ENCODE peak calls at places on chromosomes 13 and 19, in ten cellular contexts. V is left ventricle myocardium inferior; K is lower lobe of right lung; U is thoracic aorta; N is CD4-positive, alpha-beta memory T cell; T is pancreas; X is A549; B is sigmoid colon; C is IMR-90; D is Panc1. G is an unnamed sample.

GRCh38 chr19:7372810-7373209 is 24.1 kb downstream of the ARHGEF18 start:
- DNase-seq in V (no peak), K (peak; percentile 17), U (no peak), N (no peak), T (no peak), X (no peak), B (peak; percentile 84), C (no peak), D (no peak), G (no peak)

GRCh38 chr13:20580257-20580656 is 13.3 kb downstream of the IFT88 start:
- DNase-seq in V (no peak), K (no peak), U (no peak), N (no peak), T (no peak), X (no peak), B (no peak), C (no peak), D (no peak), G (no peak)

GRCh38 chr13:20428666-20429644 is 96.7 kb downstream of the CRYL1 start:
- DNase-seq in V (no peak), K (no peak), U (no peak), N (no peak), T (no peak), X (no peak), B (no peak), C (peak; percentile 61), D (no peak), G (no peak)

GRCh38 chr19:18436651-18437478 is 1.1 kb downstream of the ISYNA1 start:
- DNase-seq in V (peak; percentile 82), K (peak; percentile 82), U (no peak), N (peak; percentile 74), T (no peak), X (peak; percentile 91), B (peak; percentile 88), C (peak; percentile 69), D (no peak), G (peak; percentile 77)

GRCh38 chr13:66618702-66619101 is 611.4 kb downstream of the PCDH9 start:
- DNase-seq in V (no peak), K (no peak), U (no peak), N (no peak), T (no peak), X (peak; percentile 36), B (no peak), C (peak; percentile 63), D (no peak), G (no peak)

GRCh38 chr13:24746618-24747247 is 17.2 kb upstream of the RNF17 start:
- DNase-seq in V (no peak), K (no peak), U (no peak), N (no peak), T (no peak), X (peak; percentile 28), B (no peak), C (no peak), D (no peak), G (no peak)

GRCh38 chr13:98239156-98240076 is 62.3 kb upstream of the RNF113B start:
- DNase-seq in V (no peak), K (no peak), U (no peak), N (no peak), T (no peak), X (no peak), B (no peak), C (no peak), D (no peak), G (no peak)

GRCh38 chr19:50414850-50415660 is 3.7 kb upstream of the SPIB start:
- DNase-seq in V (peak; percentile 75), K (peak; percentile 90), U (no peak), N (peak; percentile 60), T (peak; percentile 94), X (peak; percentile 86), B (peak; percentile 86), C (peak; percentile 54), D (no peak), G (peak; percentile 66)

GRCh38 chr13:44764334-44764733 is 188.2 kb upstream of the TSC22D1 start:
- DNase-seq in V (no peak), K (no peak), U (no peak), N (no peak), T (peak; percentile 56), X (no peak), B (no peak), C (no peak), D (no peak), G (no peak)

GRCh38 chr19:30173593-30174356 is 198.4 kb upstream of the ZNF536 start:
- DNase-seq in V (no peak), K (no peak), U (no peak), N (no peak), T (peak; percentile 32), X (no peak), B (no peak), C (no peak), D (no peak), G (no peak)

GRCh38 chr13:83589816-83590215 is 292.5 kb downstream of the SLITRK1 start:
- DNase-seq in V (no peak), K (no peak), U (no peak), N (no peak), T (no peak), X (no peak), B (no peak), C (no peak), D (no peak), G (no peak)

GRCh38 chr19:18804139-18804601 is 13.1 kb upstream of the COMP start:
- DNase-seq in V (no peak), K (no peak), U (no peak), N (no peak), T (no peak), X (no peak), B (no peak), C (no peak), D (no peak), G (no peak)

GRCh38 chr19:43765109-43765876 is 10.5 kb upstream of the SMG9 start:
- DNase-seq in V (no peak), K (no peak), U (peak; percentile 44), N (peak; percentile 61), T (no peak), X (peak; percentile 95), B (peak; percentile 87), C (peak; percentile 97), D (no peak), G (peak; percentile 90)

GRCh38 chr13:39451860-39452301 is 151.1 kb downstream of the LHFPL6 start:
- DNase-seq in V (peak; percentile 59), K (no peak), U (no peak), N (no peak), T (no peak), X (no peak), B (peak; percentile 77), C (peak; percentile 30), D (no peak), G (no peak)

GRCh38 chr13:32079586-32079985 is 48.0 kb downstream of the FRY start:
- DNase-seq in V (no peak), K (no peak), U (no peak), N (no peak), T (no peak), X (no peak), B (no peak), C (no peak), D (no peak), G (no peak)
- H3K4me1 ChIP-seq in V (peaks cover 95% of the 10 kb centered on the region), K (no peaks in the 10 kb centered on the region), U (peaks cover 14% of the 10 kb centered on the region), N (no peaks in the 10 kb centered on the region), T (peaks cover 13% of the 10 kb centered on the region), X (no peaks in the 10 kb centered on the region), B (no peaks in the 10 kb centered on the region), C (no peaks in the 10 kb centered on the region), D (no peaks in the 10 kb centered on the region), G (no peaks in the 10 kb centered on the region)

GRCh38 chr19:39427707-39428106 is 8.0 kb downstream of the RPS16 start:
- DNase-seq in V (no peak), K (no peak), U (no peak), N (no peak), T (no peak), X (no peak), B (no peak), C (no peak), D (no peak), G (no peak)

GRCh38 chr19:39424934-39425333 is 10.8 kb downstream of the RPS16 start:
- DNase-seq in V (no peak), K (no peak), U (no peak), N (no peak), T (no peak), X (no peak), B (no peak), C (no peak), D (no peak), G (no peak)

GRCh38 chr19:39425744-39426143 is 10.0 kb downstream of the RPS16 start:
- DNase-seq in V (no peak), K (no peak), U (no peak), N (no peak), T (no peak), X (no peak), B (no peak), C (no peak), D (no peak), G (no peak)

GRCh38 chr19:39428309-39429112 is 7.2 kb downstream of the RPS16 start:
- DNase-seq in V (peak; percentile 74), K (peak; percentile 73), U (no peak), N (no peak), T (peak; percentile 66), X (peak; percentile 94), B (peak; percentile 88), C (peak; percentile 96), D (peak; percentile 92), G (no peak)

DNA sequence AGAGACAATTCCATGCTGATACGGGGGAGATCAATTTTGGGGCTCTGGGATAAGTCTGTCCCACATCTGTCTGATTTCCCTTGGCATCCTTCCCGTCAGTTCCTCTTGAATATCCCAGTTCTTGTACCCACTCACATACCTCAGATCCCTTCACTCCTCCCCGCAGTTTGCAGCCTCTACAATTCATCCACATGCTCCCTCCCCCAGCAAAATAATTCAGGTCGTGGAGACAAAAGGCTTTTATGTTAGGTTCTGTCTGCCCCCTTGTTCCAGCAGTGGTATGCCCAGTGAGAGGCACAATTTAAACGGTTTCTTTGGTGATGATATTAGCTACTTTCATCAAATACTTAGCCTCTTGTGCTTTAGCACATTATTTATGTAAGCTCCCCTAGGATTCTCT is 9.6 kb downstream of the RPS16 start:
- DNase-seq in V (no peak), K (no peak), U (no peak), N (no peak), T (no peak), X (no peak), B (no peak), C (no peak), D (peak; percentile 83), G (no peak)
- H3K9me3 ChIP-seq in V (no peaks in the 10 kb centered on the region), K (no peaks in the 10 kb centered on the region), U (no peaks in the 10 kb centered on the region), N (no peaks in the 10 kb centered on the region), T (no peaks in the 10 kb centered on the region), X (no peaks in the 10 kb centered on the region), B (no peaks in the 10 kb centered on the region), C (no peaks in the 10 kb centered on the region), D (no peaks in the 10 kb centered on the region), G (no peaks in the 10 kb centered on the region)

GRCh38 chr13:99610702-99611289 is 109.5 kb downstream of the TM9SF2 start:
- DNase-seq in V (no peak), K (no peak), U (no peak), N (no peak), T (no peak), X (no peak), B (no peak), C (no peak), D (no peak), G (no peak)
- H3K27ac ChIP-seq in V (no peak overlapping the region), K (no peak overlapping the region), U (no peak overlapping the region), N (no peak overlapping the region), T (no peak overlapping the region), X (no peak overlapping the region), B (no peak overlapping the region), C (no peak overlapping the region), D (no peak overlapping the region), G (no peak overlapping the region)

DNA sequence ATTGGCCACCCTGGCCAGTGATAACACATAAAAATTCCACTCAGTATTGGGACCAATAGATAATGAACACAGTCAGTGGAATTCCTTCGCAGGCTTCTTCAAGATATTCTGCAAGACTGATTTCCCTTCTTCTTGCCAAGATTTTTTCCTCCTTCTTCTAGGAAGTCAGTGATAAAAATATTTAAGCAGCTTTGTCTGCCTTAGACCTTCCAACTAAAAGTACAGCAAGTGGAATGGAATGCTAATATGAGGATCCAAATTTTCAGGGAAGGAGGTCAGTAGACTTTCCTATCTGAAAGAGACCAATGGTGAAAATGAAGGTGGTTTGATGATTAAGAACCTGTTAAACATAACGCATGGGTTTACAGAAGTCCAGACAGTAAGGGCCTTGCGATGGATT is 9.6 kb downstream of the STARD13 start:
- DNase-seq in V (no peak), K (no peak), U (no peak), N (no peak), T (no peak), X (no peak), B (no peak), C (peak; percentile 76), D (no peak), G (no peak)
- H3K4me1 ChIP-seq in V (peaks cover 100% of the 10 kb centered on the region), K (peaks cover 70% of the 10 kb centered on the region), U (peaks cover 87% of the 10 kb centered on the region), N (no peaks in the 10 kb centered on the region), T (peaks cover 59% of the 10 kb centered on the region), X (peaks cover 73% of the 10 kb centered on the region), B (no peaks in the 10 kb centered on the region), C (peaks cover 29% of the 10 kb centered on the region), D (peaks cover 46% of the 10 kb centered on the region), G (no peaks in the 10 kb centered on the region)

G was measured in CD4-positive, CD25-positive, alpha-beta regulatory T cell.